ENCODE peak calls at places on chromosomes 4 and X, in four cellular contexts. One of them, this sample, is unnamed.

GRCh38 chr4:159269956-159270355 is 167.1 kb downstream of the RAPGEF2 start:
- DNase-seq in choroid plexus epithelial cell: no peak
- DNase-seq in A549: no peak
- DNase-seq in fibroblast of pulmonary artery: no peak
- DNase-seq in this sample: no peak

GRCh38 chr4:119038465-119038864 is 97.2 kb upstream of the MYOZ2 start:
- DNase-seq in fibroblast of pulmonary artery: no peak
- DNase-seq in choroid plexus epithelial cell: peak; percentile 42
- DNase-seq in A549: no peak
- DNase-seq in this sample: no peak

GRCh38 chr4:168825975-168826374 is 184.1 kb downstream of the CBR4 start:
- DNase-seq in A549: no peak
- DNase-seq in choroid plexus epithelial cell: no peak
- DNase-seq in fibroblast of pulmonary artery: no peak
- DNase-seq in this sample: no peak

GRCh38 chrX:50448565-50448964 is 22.1 kb downstream of the DGKK start:
- DNase-seq in A549: peak; percentile 1
- DNase-seq in fibroblast of pulmonary artery: no peak
- DNase-seq in choroid plexus epithelial cell: no peak
- DNase-seq in this sample: no peak

GRCh38 chrX:12975999-12976558 is 1.2 kb downstream of the TMSB4X start:
- DNase-seq in choroid plexus epithelial cell: peak; percentile 65
- DNase-seq in A549: peak; percentile 55
- DNase-seq in fibroblast of pulmonary artery: peak; percentile 54
- DNase-seq in this sample: no peak

GRCh38 chr4:24794916-24795665 is at the start of gene SOD3:
- DNase-seq in choroid plexus epithelial cell: peak; percentile 92
- DNase-seq in A549: no peak
- DNase-seq in fibroblast of pulmonary artery: peak; percentile 90
- DNase-seq in this sample: no peak

GRCh38 chr4:8744083-8744805 is 127.4 kb downstream of the HMX1 start:
- DNase-seq in A549: peak; percentile 9
- DNase-seq in fibroblast of pulmonary artery: no peak
- DNase-seq in choroid plexus epithelial cell: no peak
- DNase-seq in this sample: no peak

GRCh38 chr4:11423465-11423864 is 5.2 kb downstream of the HS3ST1 start:
- DNase-seq in choroid plexus epithelial cell: no peak
- DNase-seq in fibroblast of pulmonary artery: peak; percentile 49
- DNase-seq in A549: no peak
- DNase-seq in this sample: no peak

GRCh38 chr4:10442976-10443375 is 14.2 kb downstream of the ZNF518B start:
- DNase-seq in choroid plexus epithelial cell: peak; percentile 48
- DNase-seq in fibroblast of pulmonary artery: peak; percentile 35
- DNase-seq in A549: no peak
- DNase-seq in this sample: no peak

GRCh38 chr4:20626326-20626725 is 73.9 kb upstream of the PACRGL start:
- DNase-seq in choroid plexus epithelial cell: no peak
- DNase-seq in A549: no peak
- DNase-seq in fibroblast of pulmonary artery: no peak
- DNase-seq in this sample: no peak

GRCh38 chr4:177405508-177405907 is 36.7 kb downstream of the AGA start:
- DNase-seq in A549: no peak
- DNase-seq in choroid plexus epithelial cell: no peak
- DNase-seq in fibroblast of pulmonary artery: no peak
- DNase-seq in this sample: no peak

GRCh38 chr4:147733614-147734344 is 1.9 kb downstream of the ARHGAP10 start:
- DNase-seq in choroid plexus epithelial cell: peak; percentile 67
- DNase-seq in A549: no peak
- DNase-seq in fibroblast of pulmonary artery: peak; percentile 65
- DNase-seq in this sample: no peak

GRCh38 chr4:152357206-152357605 is 178.7 kb downstream of the FBXW7 start:
- DNase-seq in A549: no peak
- DNase-seq in choroid plexus epithelial cell: peak; percentile 74
- DNase-seq in fibroblast of pulmonary artery: peak; percentile 53
- DNase-seq in this sample: no peak

GRCh38 chr4:186216465-186217024 is 10.8 kb upstream of the KLKB1 start:
- DNase-seq in choroid plexus epithelial cell: peak; percentile 27
- DNase-seq in fibroblast of pulmonary artery: no peak
- DNase-seq in A549: no peak
- DNase-seq in this sample: no peak

GRCh38 chr4:113635739-113636437 is 125.7 kb downstream of the CAMK2D start:
- DNase-seq in fibroblast of pulmonary artery: peak; percentile 58
- DNase-seq in choroid plexus epithelial cell: peak; percentile 85
- DNase-seq in A549: no peak
- DNase-seq in this sample: no peak

GRCh38 chr4:6695660-6696581 is 2.2 kb downstream of the S100P start:
- DNase-seq in choroid plexus epithelial cell: no peak
- DNase-seq in fibroblast of pulmonary artery: no peak
- DNase-seq in A549: peak; percentile 46
- DNase-seq in this sample: no peak

GRCh38 chr4:104283303-104283702 is 211.4 kb downstream of the CXXC4 start:
- DNase-seq in choroid plexus epithelial cell: no peak
- DNase-seq in fibroblast of pulmonary artery: no peak
- DNase-seq in A549: no peak
- DNase-seq in this sample: no peak

GRCh38 chr4:18390655-18391369 is 369.3 kb upstream of the LCORL start:
- DNase-seq in fibroblast of pulmonary artery: no peak
- DNase-seq in A549: no peak
- DNase-seq in choroid plexus epithelial cell: peak; percentile 1
- DNase-seq in this sample: no peak

GRCh38 chrX:120653000-120653399 is 23.1 kb upstream of the C1GALT1C1 start:
- DNase-seq in fibroblast of pulmonary artery: no peak
- DNase-seq in A549: no peak
- DNase-seq in choroid plexus epithelial cell: no peak
- DNase-seq in this sample: no peak

GRCh38 chr4:85210353-85210752 is 243.9 kb upstream of the WDFY3 start:
- DNase-seq in choroid plexus epithelial cell: no peak
- DNase-seq in fibroblast of pulmonary artery: no peak
- DNase-seq in A549: no peak
- DNase-seq in this sample: no peak

GRCh38 chrX:103373581-103373980 is 2.8 kb upstream of the BEX3 start:
- DNase-seq in choroid plexus epithelial cell: peak; percentile 27
- DNase-seq in fibroblast of pulmonary artery: no peak
- DNase-seq in A549: peak; percentile 40
- DNase-seq in this sample: no peak

GRCh38 chr4:119080721-119081541 is 54.7 kb upstream of the MYOZ2 start:
- DNase-seq in fibroblast of pulmonary artery: no peak
- DNase-seq in A549: peak; percentile 18
- DNase-seq in choroid plexus epithelial cell: no peak
- DNase-seq in this sample: no peak

GRCh38 chrX:20267924-20268701 is 1.4 kb upstream of the RPS6KA3 start:
- DNase-seq in A549: no peak
- DNase-seq in choroid plexus epithelial cell: peak; percentile 55
- DNase-seq in fibroblast of pulmonary artery: peak; percentile 28
- DNase-seq in this sample: no peak

GRCh38 chr4:73067971-73068394 is 1.5 kb downstream of the COX18 start:
- DNase-seq in choroid plexus epithelial cell: peak; percentile 18
- DNase-seq in A549: no peak
- DNase-seq in fibroblast of pulmonary artery: peak; percentile 7
- DNase-seq in this sample: no peak

GRCh38 chrX:115940888-115941332 is 229.6 kb upstream of the AGTR2 start:
- DNase-seq in choroid plexus epithelial cell: peak; percentile 3
- DNase-seq in fibroblast of pulmonary artery: peak; percentile 6
- DNase-seq in A549: no peak
- DNase-seq in this sample: no peak

GRCh38 chrX:97045470-97045869 is 161.8 kb downstream of the RPA4 start:
- DNase-seq in A549: no peak
- DNase-seq in choroid plexus epithelial cell: no peak
- DNase-seq in fibroblast of pulmonary artery: no peak
- DNase-seq in this sample: no peak

GRCh38 chr4:74318270-74318669 is 10.0 kb downstream of the EPGN start:
- DNase-seq in fibroblast of pulmonary artery: no peak
- DNase-seq in A549: no peak
- DNase-seq in choroid plexus epithelial cell: no peak
- DNase-seq in this sample: no peak

GRCh38 chr4:98222306-98222705 is 38.9 kb upstream of the RAP1GDS1 start:
- DNase-seq in choroid plexus epithelial cell: no peak
- DNase-seq in fibroblast of pulmonary artery: no peak
- DNase-seq in A549: no peak
- DNase-seq in this sample: no peak

GRCh38 chrX:123731987-123732678 is 719 bp downstream of the THOC2 start:
- DNase-seq in fibroblast of pulmonary artery: no peak
- DNase-seq in A549: peak; percentile 27
- DNase-seq in choroid plexus epithelial cell: peak; percentile 14
- DNase-seq in this sample: no peak

GRCh38 chrX:24877854-24878650 is 137.7 kb downstream of the ARX start:
- DNase-seq in fibroblast of pulmonary artery: no peak
- DNase-seq in A549: peak; percentile 7
- DNase-seq in choroid plexus epithelial cell: peak; percentile 55
- DNase-seq in this sample: no peak

GRCh38 chr4:10960386-10960785 is 275.8 kb upstream of the CLNK start:
- DNase-seq in choroid plexus epithelial cell: no peak
- DNase-seq in A549: no peak
- DNase-seq in fibroblast of pulmonary artery: no peak
- DNase-seq in this sample: no peak

GRCh38 chr4:107978716-107979451 is 10.8 kb upstream of the HADH start:
- DNase-seq in fibroblast of pulmonary artery: no peak
- DNase-seq in A549: no peak
- DNase-seq in choroid plexus epithelial cell: no peak
- DNase-seq in this sample: no peak

GRCh38 chr4:70895846-70896435 is 6.2 kb upstream of the MOB1B start:
- DNase-seq in A549: no peak
- DNase-seq in choroid plexus epithelial cell: peak; percentile 59
- DNase-seq in fibroblast of pulmonary artery: no peak
- DNase-seq in this sample: no peak

GRCh38 chr4:158253350-158253980 is 43.2 kb downstream of the TMEM144 start:
- DNase-seq in choroid plexus epithelial cell: peak; percentile 82
- DNase-seq in A549: peak; percentile 13
- DNase-seq in fibroblast of pulmonary artery: peak; percentile 76
- DNase-seq in this sample: peak; percentile 31

GRCh38 chr4:2267320-2267811 is 5.5 kb upstream of the MXD4 start:
- DNase-seq in choroid plexus epithelial cell: no peak
- DNase-seq in fibroblast of pulmonary artery: no peak
- DNase-seq in A549: no peak
- DNase-seq in this sample: no peak

GRCh38 chr4:121360496-121360895 is 20.3 kb downstream of the QRFPR start:
- DNase-seq in A549: no peak
- DNase-seq in choroid plexus epithelial cell: peak; percentile 42
- DNase-seq in fibroblast of pulmonary artery: peak; percentile 20
- DNase-seq in this sample: no peak

DNA sequence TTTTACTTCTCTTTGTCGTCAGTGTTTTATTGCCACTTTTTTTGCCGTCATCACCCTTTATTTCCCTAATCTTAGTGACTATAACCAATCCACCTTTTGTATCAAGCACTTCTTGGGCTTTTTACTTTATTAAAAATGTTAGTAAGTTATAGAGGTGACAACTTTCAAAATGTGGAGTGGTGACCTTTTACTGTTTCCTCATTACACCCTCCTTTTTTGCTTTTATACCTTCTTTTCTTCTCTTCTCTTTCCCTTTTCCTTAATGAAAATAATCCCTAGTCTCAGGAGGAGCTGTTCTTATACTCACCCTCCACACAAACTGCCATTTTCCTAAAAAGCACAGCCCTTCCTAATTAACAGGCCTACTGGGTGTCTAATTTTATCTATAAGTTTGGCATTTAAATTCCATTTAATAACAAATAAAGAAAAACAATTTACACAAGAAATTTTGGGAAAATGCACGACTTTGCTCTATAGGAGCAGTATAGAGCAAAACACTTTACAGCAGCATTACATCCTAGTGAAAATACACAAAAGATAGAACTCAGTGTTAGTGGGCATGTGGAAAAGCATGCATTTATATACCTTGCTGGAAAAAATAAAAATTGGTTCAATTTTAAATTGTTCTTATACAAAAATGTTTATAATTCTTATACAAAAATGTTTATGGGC is 27.3 kb downstream of the BBS12 start:
- DNase-seq in A549: no peak
- DNase-seq in choroid plexus epithelial cell: peak; percentile 65
- DNase-seq in fibroblast of pulmonary artery: peak; percentile 52
- DNase-seq in this sample: no peak
- TF ChIP-seq CTCF in A549: peak; percentile 8
- TF ChIP-seq CTCF in choroid plexus epithelial cell: peak; percentile 66
- TF ChIP-seq CTCF in fibroblast of pulmonary artery: peak; percentile 62
- TF ChIP-seq CTCF in this sample: peak; percentile 25

GRCh38 chr4:54783402-54784110 is 125.8 kb downstream of the KIT start:
- DNase-seq in choroid plexus epithelial cell: no peak
- DNase-seq in fibroblast of pulmonary artery: no peak
- DNase-seq in A549: no peak
- DNase-seq in this sample: peak; percentile 9
- H3K4me3 ChIP-seq in choroid plexus epithelial cell: no peak overlapping the region
- H3K4me3 ChIP-seq in fibroblast of pulmonary artery: no peak overlapping the region
- H3K4me3 ChIP-seq in A549: no peak overlapping the region
- H3K4me3 ChIP-seq in this sample: no peak overlapping the region

DNA sequence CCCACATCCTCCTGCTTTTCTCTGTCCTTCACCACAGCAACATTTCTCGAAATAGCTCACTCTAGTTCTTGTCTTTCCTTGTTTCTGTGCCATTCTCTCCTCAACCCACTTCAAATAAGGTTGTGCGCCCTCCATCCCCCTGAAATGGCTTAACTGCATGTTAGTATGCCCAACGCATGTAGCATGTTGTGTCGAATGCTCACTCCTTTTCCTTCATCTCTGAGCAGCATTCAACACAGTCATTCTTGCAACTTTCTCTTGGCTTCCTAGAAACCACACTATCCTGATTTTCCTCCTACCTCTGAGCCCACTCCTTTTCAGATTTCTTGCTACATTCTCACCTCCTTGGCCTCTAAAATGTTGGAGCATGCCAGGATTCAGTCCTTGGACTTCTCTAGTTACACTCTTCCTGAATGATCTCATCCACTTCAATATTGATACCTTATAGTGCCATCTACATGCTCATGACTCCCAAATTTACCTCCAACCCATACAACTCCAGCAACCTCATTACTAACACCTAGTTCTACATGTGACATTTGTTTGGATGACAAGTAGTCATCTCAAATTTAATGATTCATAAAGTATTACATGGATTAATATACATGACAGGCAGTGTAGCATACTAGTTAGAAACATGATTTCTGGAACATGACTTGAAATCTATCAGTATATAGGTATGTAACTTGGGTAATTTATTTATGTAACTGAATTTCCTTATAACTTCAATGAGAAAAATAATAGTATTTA is 22.3 kb downstream of the RBMX start:
- DNase-seq in fibroblast of pulmonary artery: no peak
- DNase-seq in A549: no peak
- DNase-seq in choroid plexus epithelial cell: no peak
- DNase-seq in this sample: no peak
- TF ChIP-seq CTCF in fibroblast of pulmonary artery: no peak
- TF ChIP-seq CTCF in A549: no peak
- TF ChIP-seq CTCF in choroid plexus epithelial cell: no peak
- TF ChIP-seq CTCF in this sample: no peak

GRCh38 chr4:180951312-180951711 is 1291.9 kb upstream of the TENM3 start:
- DNase-seq in A549: no peak
- DNase-seq in choroid plexus epithelial cell: no peak
- DNase-seq in fibroblast of pulmonary artery: no peak
- DNase-seq in this sample: no peak

GRCh38 chr4:180950377-180950776 is 1292.8 kb upstream of the TENM3 start:
- DNase-seq in choroid plexus epithelial cell: no peak
- DNase-seq in fibroblast of pulmonary artery: no peak
- DNase-seq in A549: no peak
- DNase-seq in this sample: no peak

GRCh38 chr4:180949825-180950224 is 1293.4 kb upstream of the TENM3 start:
- DNase-seq in fibroblast of pulmonary artery: no peak
- DNase-seq in A549: no peak
- DNase-seq in choroid plexus epithelial cell: no peak
- DNase-seq in this sample: no peak

GRCh38 chr4:180953572-180953971 is 1289.6 kb upstream of the TENM3 start:
- DNase-seq in A549: no peak
- DNase-seq in choroid plexus epithelial cell: peak; percentile 2
- DNase-seq in fibroblast of pulmonary artery: no peak
- DNase-seq in this sample: no peak
- H3K4me3 ChIP-seq in A549: no peak overlapping the region
- H3K4me3 ChIP-seq in choroid plexus epithelial cell: no peak overlapping the region
- H3K4me3 ChIP-seq in fibroblast of pulmonary artery: no peak overlapping the region
- H3K4me3 ChIP-seq in this sample: no peak overlapping the region

This sample was measured in HFF-Myc.